ENCODE peak calls at places on chromosomes 12 and 14, in seven cellular contexts. Z is astrocyte, E is mesenchymal stem cell, I is hepatocyte, S is GM23248, F is fibroblast of lung, U is neural progenitor cell. H is an unnamed sample.

GRCh38 chr12:48165089-48166031 is 8.0 kb upstream of the ASB8 start:
- DNase-seq in Z (peak; percentile 46), E (peak; percentile 56), I (peak; percentile 79), S (peak; percentile 66), F (peak; percentile 49), U (peak; percentile 75), H (peak; percentile 27)

GRCh38 chr14:102185360-102185759 is 45.7 kb downstream of the WDR20 start:
- DNase-seq in Z (no peak), E (no peak), I (peak; percentile 49), S (no peak), F (no peak), U (no peak), H (no peak)

GRCh38 chr12:6536894-6537579 is 2.7 kb downstream of the GAPDH start:
- DNase-seq in Z (no peak), E (peak; percentile 33), I (no peak), S (peak; percentile 56), F (peak; percentile 17), U (no peak), H (no peak)

GRCh38 chr14:71588028-71588427 is 344.2 kb upstream of the RGS6 start:
- DNase-seq in Z (peak; percentile 92), E (peak; percentile 25), I (peak; percentile 11), S (peak; percentile 80), F (peak; percentile 94), U (no peak), H (no peak)

GRCh38 chr12:11460343-11461023 is 65.1 kb upstream of the PRB2 start:
- DNase-seq in Z (no peak), E (no peak), I (no peak), S (no peak), F (no peak), U (peak; percentile 22), H (peak; percentile 45)

GRCh38 chr14:93023039-93023438 is 92.7 kb downstream of the ITPK1 start:
- DNase-seq in Z (no peak), E (no peak), I (no peak), S (no peak), F (no peak), U (no peak), H (no peak)

GRCh38 chr12:111443586-111443985 is 37.9 kb downstream of the SH2B3 start:
- DNase-seq in Z (no peak), E (peak; percentile 79), I (no peak), S (peak; percentile 92), F (peak; percentile 55), U (no peak), H (peak; percentile 78)

GRCh38 chr14:52960627-52961026 is 9.8 kb upstream of the FERMT2 start:
- DNase-seq in Z (no peak), E (no peak), I (no peak), S (no peak), F (no peak), U (peak; percentile 8), H (no peak)

GRCh38 chr12:53067993-53068770 is 11.0 kb downstream of the SPRYD3 start:
- DNase-seq in Z (no peak), E (no peak), I (no peak), S (no peak), F (no peak), U (no peak), H (no peak)

GRCh38 chr14:66099931-66100330 is 386.2 kb upstream of the CCDC196 start:
- DNase-seq in Z (no peak), E (no peak), I (no peak), S (no peak), F (no peak), U (no peak), H (peak; percentile 21)

GRCh38 chr12:120362516-120363273 is 6.3 kb downstream of the MSI1 start:
- DNase-seq in Z (no peak), E (no peak), I (peak; percentile 45), S (no peak), F (no peak), U (no peak), H (no peak)

GRCh38 chr14:101072945-101073597 is 169.5 kb upstream of the RTL1 start:
- DNase-seq in Z (peak; percentile 95), E (peak; percentile 95), I (peak; percentile 97), S (peak; percentile 98), F (peak; percentile 98), U (peak; percentile 65), H (peak; percentile 95)

GRCh38 chr12:66441905-66442559 is 139.7 kb downstream of the HELB start:
- DNase-seq in Z (no peak), E (no peak), I (no peak), S (no peak), F (peak; percentile 12), U (peak; percentile 51), H (no peak)

GRCh38 chr12:22658214-22658613 is 33.2 kb downstream of the ETNK1 start:
- DNase-seq in Z (peak; percentile 94), E (peak; percentile 52), I (no peak), S (peak; percentile 77), F (peak; percentile 94), U (no peak), H (peak; percentile 97)

GRCh38 chr14:89576960-89577359 is 159.9 kb upstream of the FOXN3 start:
- DNase-seq in Z (no peak), E (no peak), I (no peak), S (no peak), F (peak; percentile 10), U (peak; percentile 62), H (no peak)

GRCh38 chr14:101601603-101602465 is 40.5 kb downstream of the DIO3 start:
- DNase-seq in Z (no peak), E (no peak), I (no peak), S (no peak), F (no peak), U (no peak), H (no peak)

GRCh38 chr14:75294649-75295033 is 16.0 kb downstream of the FOS start:
- DNase-seq in Z (no peak), E (no peak), I (peak; percentile 45), S (no peak), F (no peak), U (peak; percentile 50), H (no peak)

GRCh38 chr12:118397693-118398440 is 21.5 kb downstream of the SUDS3 start:
- DNase-seq in Z (no peak), E (no peak), I (no peak), S (no peak), F (no peak), U (no peak), H (no peak)

GRCh38 chr14:104953896-104954656 is 24.1 kb downstream of the AHNAK2 start:
- DNase-seq in Z (no peak), E (no peak), I (no peak), S (no peak), F (no peak), U (no peak), H (no peak)

GRCh38 chr12:14937689-14938088 is 648 bp downstream of the ERP27 start:
- DNase-seq in Z (no peak), E (no peak), I (no peak), S (no peak), F (no peak), U (no peak), H (no peak)

GRCh38 chr12:46676797-46677520 is 148.8 kb downstream of the SLC38A4 start:
- DNase-seq in Z (no peak), E (no peak), I (no peak), S (peak; percentile 71), F (no peak), U (no peak), H (peak; percentile 84)

GRCh38 chr12:46674126-46674525 is 151.7 kb downstream of the SLC38A4 start:
- DNase-seq in Z (no peak), E (no peak), I (no peak), S (no peak), F (no peak), U (no peak), H (peak; percentile 68)

GRCh38 chr12:46676396-46676795 is 149.4 kb downstream of the SLC38A4 start:
- DNase-seq in Z (no peak), E (no peak), I (no peak), S (no peak), F (no peak), U (no peak), H (no peak)

GRCh38 chr12:46675736-46676135 is 150.1 kb downstream of the SLC38A4 start:
- DNase-seq in Z (peak; percentile 12), E (peak; percentile 50), I (peak; percentile 50), S (peak; percentile 72), F (peak; percentile 14), U (peak; percentile 58), H (peak; percentile 36)

DNA sequence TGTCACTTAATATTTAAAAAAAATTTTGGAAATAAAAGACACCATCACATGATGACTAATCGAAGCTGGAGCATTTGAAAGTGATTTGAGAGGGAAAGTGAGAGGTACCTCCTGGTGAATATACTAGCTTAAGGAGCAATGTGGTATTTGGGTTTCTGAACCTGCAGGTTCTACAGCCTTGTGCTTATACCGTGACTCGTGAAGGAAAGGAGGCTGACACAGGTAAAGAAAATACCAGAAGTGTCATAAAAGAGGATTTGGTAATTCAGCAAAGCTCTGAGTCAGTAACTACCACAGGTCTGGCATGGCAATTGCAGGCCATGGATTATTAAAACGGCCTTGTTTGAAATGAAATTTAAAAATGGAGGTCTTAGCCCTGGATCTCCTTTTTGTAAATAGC is 151.0 kb downstream of the SLC38A4 start:
- DNase-seq in Z (no peak), E (no peak), I (no peak), S (peak; percentile 42), F (no peak), U (no peak), H (peak; percentile 92)
- H2AFZ ChIP-seq in Z (no peak overlapping the region), E (no peak overlapping the region), I (no peak overlapping the region), S (peak overlapping the region; percentile 74), F (no peak overlapping the region), U (no peak overlapping the region), H (peak overlapping the region; percentile 86)

GRCh38 chr12:8907513-8907912 is 6.8 kb upstream of the PHC1 start:
- DNase-seq in Z (no peak), E (no peak), I (no peak), S (no peak), F (no peak), U (no peak), H (no peak)
- H2AFZ ChIP-seq in Z (no peak overlapping the region), E (no peak overlapping the region), I (no peak overlapping the region), S (no peak overlapping the region), F (no peak overlapping the region), U (peak overlapping the region; percentile 74), H (no peak overlapping the region)

DNA sequence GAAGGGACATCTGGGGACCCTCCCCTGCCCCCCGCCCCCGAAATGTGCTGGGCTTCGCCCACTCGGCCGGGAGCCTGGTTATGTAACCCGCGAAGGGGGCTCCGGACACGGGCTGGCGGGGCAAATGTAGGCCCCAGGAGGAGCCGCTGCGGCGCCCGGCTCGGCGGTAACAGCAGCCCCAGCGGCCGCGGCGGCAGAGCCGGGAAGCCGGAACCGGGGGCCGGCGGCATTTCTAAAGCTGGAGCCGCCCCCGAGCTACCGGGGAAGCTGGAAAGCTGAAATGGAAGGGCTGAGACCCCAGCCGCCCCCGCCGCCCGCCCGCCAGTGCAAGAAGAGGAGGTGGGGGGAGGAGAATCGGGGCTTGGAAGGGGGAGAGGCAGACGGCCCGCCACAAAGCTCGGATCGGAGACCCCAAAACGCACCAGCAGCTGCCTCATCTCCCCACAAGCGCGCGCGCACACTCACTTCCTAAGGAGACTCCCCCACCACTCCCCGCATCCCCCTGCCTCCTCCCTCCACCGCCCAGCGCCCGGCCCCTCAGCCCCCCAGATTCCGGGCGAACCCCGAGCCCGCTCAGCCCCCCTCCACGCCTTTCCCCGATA is 1.5 kb downstream of the KDM2B start:
- DNase-seq in Z (no peak), E (peak; percentile 50), I (peak; percentile 56), S (peak; percentile 64), F (no peak), U (peak; percentile 65), H (no peak)
- H2AFZ ChIP-seq in Z (peak overlapping the region; percentile 84), E (peak overlapping the region; percentile 34), I (peak overlapping the region; percentile 78), S (peak overlapping the region; percentile 85), F (no peak overlapping the region), U (no peak overlapping the region), H (peak overlapping the region; percentile 87)

GRCh38 chr14:60183724-60184596 is 18.8 kb upstream of the DHRS7 start:
- DNase-seq in Z (peak; percentile 46), E (peak; percentile 73), I (peak; percentile 84), S (peak; percentile 81), F (peak; percentile 56), U (peak; percentile 87), H (peak; percentile 56)
- H2AFZ ChIP-seq in Z (peak overlapping the region; percentile 7), E (no peak overlapping the region), I (peak overlapping the region; percentile 4), S (peak overlapping the region; percentile 91), F (peak overlapping the region; percentile 76), U (peak overlapping the region; percentile 74), H (peak overlapping the region; percentile 37)

H was measured in mammary epithelial cell.